ENCODE peak calls at places on chromosomes 6 and 20, in five cellular contexts. One of them, this sample, is unnamed. For H3K9me2 and H3K4me1, the result is how much of the 10 kb centered on the place peaks cover.

GRCh38 chr20:22428051-22428450 is 156.3 kb downstream of the FOXA2 start:
- DNase-seq in PC-9: no peak
- DNase-seq in MM.1S: no peak
- DNase-seq in PC-3: peak
- DNase-seq in SK-N-SH: no peak
- DNase-seq in this sample: no peak

GRCh38 chr6:14333556-14334305 is 216.2 kb downstream of the CD83 start:
- DNase-seq in SK-N-SH: no peak
- DNase-seq in MM.1S: no peak
- DNase-seq in PC-9: no peak
- DNase-seq in PC-3: no peak
- DNase-seq in this sample: no peak

GRCh38 chr6:1118287-1118647 is 193.6 kb upstream of the FOXQ1 start:
- DNase-seq in PC-9: no peak
- DNase-seq in MM.1S: no peak
- DNase-seq in SK-N-SH: no peak
- DNase-seq in PC-3: no peak
- DNase-seq in this sample: no peak

GRCh38 chr20:1442304-1442703 is 24.3 kb downstream of the NSFL1C start:
- DNase-seq in MM.1S: no peak
- DNase-seq in SK-N-SH: no peak
- DNase-seq in PC-3: no peak
- DNase-seq in PC-9: no peak
- DNase-seq in this sample: no peak

GRCh38 chr6:37418727-37419126 is 14.3 kb upstream of the CMTR1 start:
- DNase-seq in MM.1S: no peak
- DNase-seq in PC-9: no peak
- DNase-seq in SK-N-SH: no peak
- DNase-seq in PC-3: no peak
- DNase-seq in this sample: peak

GRCh38 chr20:36741072-36741471 is 4.8 kb downstream of the NDRG3 start:
- DNase-seq in MM.1S: no peak
- DNase-seq in SK-N-SH: peak
- DNase-seq in PC-9: no peak
- DNase-seq in PC-3: no peak
- DNase-seq in this sample: no peak

GRCh38 chr6:131721161-131721560 is 10.3 kb upstream of the CTAGE9 start:
- DNase-seq in MM.1S: no peak
- DNase-seq in PC-9: no peak
- DNase-seq in SK-N-SH: no peak
- DNase-seq in PC-3: peak
- DNase-seq in this sample: no peak

GRCh38 chr20:23623666-23624065 is 14.1 kb downstream of the CST3 start:
- DNase-seq in PC-9: no peak
- DNase-seq in PC-3: no peak
- DNase-seq in MM.1S: no peak
- DNase-seq in SK-N-SH: no peak
- DNase-seq in this sample: no peak

GRCh38 chr20:58851221-58851968 is 693 bp upstream of the GNAS-AS1 start:
- DNase-seq in PC-9: no peak
- DNase-seq in SK-N-SH: peak
- DNase-seq in MM.1S: no peak
- DNase-seq in PC-3: no peak
- DNase-seq in this sample: no peak

GRCh38 chr20:58850693-58851174 is at the start of gene GNAS-AS1:
- DNase-seq in PC-3: no peak
- DNase-seq in MM.1S: peak
- DNase-seq in PC-9: peak
- DNase-seq in SK-N-SH: peak
- DNase-seq in this sample: peak

GRCh38 chr20:58845706-58846105 is 5.0 kb downstream of the GNAS-AS1 start:
- DNase-seq in SK-N-SH: no peak
- DNase-seq in PC-3: no peak
- DNase-seq in PC-9: no peak
- DNase-seq in MM.1S: no peak
- DNase-seq in this sample: no peak

GRCh38 chr20:58843128-58843556 is 7.6 kb downstream of the GNAS-AS1 start:
- DNase-seq in MM.1S: no peak
- DNase-seq in SK-N-SH: no peak
- DNase-seq in PC-3: no peak
- DNase-seq in PC-9: no peak
- DNase-seq in this sample: no peak

GRCh38 chr20:58847483-58847882 is 3.2 kb downstream of the GNAS-AS1 start:
- DNase-seq in PC-3: no peak
- DNase-seq in MM.1S: no peak
- DNase-seq in PC-9: no peak
- DNase-seq in SK-N-SH: no peak
- DNase-seq in this sample: no peak
- H3K9me2 ChIP-seq in PC-3: under half
- H3K9me2 ChIP-seq in MM.1S: under half
- H3K9me2 ChIP-seq in PC-9: under half
- H3K9me2 ChIP-seq in SK-N-SH: under half
- H3K9me2 ChIP-seq in this sample: under half

GRCh38 chr6:156957931-156958547 is 180.9 kb downstream of the ARID1B start:
- DNase-seq in PC-3: no peak
- DNase-seq in SK-N-SH: no peak
- DNase-seq in PC-9: no peak
- DNase-seq in MM.1S: no peak
- DNase-seq in this sample: no peak

GRCh38 chr6:156961282-156961892 is 184.2 kb downstream of the ARID1B start:
- DNase-seq in MM.1S: no peak
- DNase-seq in PC-3: no peak
- DNase-seq in PC-9: no peak
- DNase-seq in SK-N-SH: no peak
- DNase-seq in this sample: no peak

GRCh38 chr6:156963712-156964700 is 186.8 kb downstream of the ARID1B start:
- DNase-seq in PC-3: peak
- DNase-seq in SK-N-SH: no peak
- DNase-seq in MM.1S: peak
- DNase-seq in PC-9: no peak
- DNase-seq in this sample: peak

GRCh38 chr6:156956286-156956685 is 179.1 kb downstream of the ARID1B start:
- DNase-seq in SK-N-SH: no peak
- DNase-seq in PC-3: no peak
- DNase-seq in PC-9: no peak
- DNase-seq in MM.1S: no peak
- DNase-seq in this sample: no peak

GRCh38 chr6:156960525-156960924 is 183.3 kb downstream of the ARID1B start:
- DNase-seq in PC-3: no peak
- DNase-seq in MM.1S: no peak
- DNase-seq in SK-N-SH: no peak
- DNase-seq in PC-9: no peak
- DNase-seq in this sample: no peak
- H3K4me1 ChIP-seq in PC-3: under half
- H3K4me1 ChIP-seq in MM.1S: under half
- H3K4me1 ChIP-seq in SK-N-SH: under half
- H3K4me1 ChIP-seq in PC-9: under half
- H3K4me1 ChIP-seq in this sample: half or more

GRCh38 chr6:44505751-44506150 is 118.2 kb downstream of the CDC5L start:
- DNase-seq in PC-3: no peak
- DNase-seq in MM.1S: no peak
- DNase-seq in PC-9: no peak
- DNase-seq in SK-N-SH: no peak
- DNase-seq in this sample: no peak

GRCh38 chr6:44507014-44507413 is 119.5 kb downstream of the CDC5L start:
- DNase-seq in PC-3: no peak
- DNase-seq in SK-N-SH: no peak
- DNase-seq in PC-9: no peak
- DNase-seq in MM.1S: no peak
- DNase-seq in this sample: no peak

GRCh38 chr6:44500074-44500473 is 112.6 kb downstream of the CDC5L start:
- DNase-seq in MM.1S: no peak
- DNase-seq in PC-9: no peak
- DNase-seq in SK-N-SH: no peak
- DNase-seq in PC-3: no peak
- DNase-seq in this sample: no peak

GRCh38 chr6:44504321-44504761 is 116.8 kb downstream of the CDC5L start:
- DNase-seq in MM.1S: no peak
- DNase-seq in PC-9: no peak
- DNase-seq in SK-N-SH: no peak
- DNase-seq in PC-3: no peak
- DNase-seq in this sample: no peak

DNA sequence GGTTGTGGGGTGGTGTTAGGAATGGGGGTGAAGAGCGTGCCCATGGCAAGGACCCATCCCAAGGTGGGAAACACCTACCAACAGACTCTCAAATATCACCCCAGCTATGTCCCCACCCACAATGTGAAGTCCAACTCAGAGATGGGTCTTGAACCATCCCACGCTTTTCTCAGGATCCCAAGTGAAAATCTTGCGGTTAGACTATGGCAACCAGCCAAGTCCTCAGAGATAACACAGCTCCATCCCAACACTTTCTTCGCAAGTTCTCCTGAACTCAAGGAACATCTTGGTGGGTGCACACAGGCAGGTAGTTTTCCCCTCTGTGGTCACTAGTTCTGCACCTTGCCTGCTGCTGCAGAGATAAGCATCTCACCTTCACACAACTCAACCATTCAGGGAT is 116.0 kb downstream of the CDC5L start:
- DNase-seq in SK-N-SH: no peak
- DNase-seq in MM.1S: no peak
- DNase-seq in PC-9: no peak
- DNase-seq in PC-3: no peak
- DNase-seq in this sample: no peak
- H3K9me2 ChIP-seq in SK-N-SH: under half
- H3K9me2 ChIP-seq in MM.1S: under half
- H3K9me2 ChIP-seq in PC-9: under half
- H3K9me2 ChIP-seq in PC-3: under half
- H3K9me2 ChIP-seq in this sample: under half

GRCh38 chr6:166465671-166466087 is 82.9 kb upstream of the MPC1 start:
- DNase-seq in SK-N-SH: peak
- DNase-seq in MM.1S: no peak
- DNase-seq in PC-3: no peak
- DNase-seq in PC-9: no peak
- DNase-seq in this sample: peak
- H3K4me1 ChIP-seq in SK-N-SH: under half
- H3K4me1 ChIP-seq in MM.1S: under half
- H3K4me1 ChIP-seq in PC-3: under half
- H3K4me1 ChIP-seq in PC-9: under half
- H3K4me1 ChIP-seq in this sample: half or more

DNA sequence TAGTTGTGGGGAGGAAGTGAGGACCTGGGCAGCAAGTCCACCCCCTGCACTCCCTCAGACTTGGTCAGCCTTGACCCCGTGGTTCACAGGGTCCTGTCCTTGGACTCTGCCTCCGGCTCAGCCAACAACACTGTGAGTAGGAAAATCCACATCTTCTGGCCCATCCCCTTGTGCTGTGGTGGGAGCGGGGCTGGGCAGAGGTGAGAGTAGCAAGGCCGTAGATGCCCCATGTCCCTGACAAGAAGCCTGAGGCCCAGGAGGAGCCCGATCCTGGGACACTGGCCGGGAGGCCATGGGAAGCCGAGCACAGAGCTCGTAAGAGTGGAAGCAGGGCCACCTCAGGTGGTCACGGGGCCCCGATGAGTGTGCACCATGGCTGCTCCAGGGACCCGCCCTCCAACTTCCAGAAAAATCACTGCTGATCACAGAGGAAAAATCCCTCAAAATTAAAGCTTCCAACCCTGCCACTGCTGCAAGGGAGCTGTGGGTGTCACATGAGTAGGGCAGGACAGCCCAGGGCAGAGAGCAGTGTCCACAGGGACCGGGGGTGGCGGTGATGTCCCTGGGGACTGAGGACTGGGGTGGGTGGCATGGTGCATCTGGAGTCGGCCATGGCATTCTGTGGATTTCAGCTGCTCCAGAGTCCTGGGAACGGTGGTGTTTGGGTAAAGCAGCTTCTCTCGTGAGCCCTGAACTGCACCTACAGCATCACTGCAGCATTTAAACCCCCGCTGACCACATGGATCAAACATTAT is 189.4 kb downstream of the DLL1 start:
- DNase-seq in MM.1S: no peak
- DNase-seq in PC-3: no peak
- DNase-seq in SK-N-SH: no peak
- DNase-seq in PC-9: no peak
- DNase-seq in this sample: no peak
- H3K9me2 ChIP-seq in MM.1S: under half
- H3K9me2 ChIP-seq in PC-3: under half
- H3K9me2 ChIP-seq in SK-N-SH: under half
- H3K9me2 ChIP-seq in PC-9: under half
- H3K9me2 ChIP-seq in this sample: under half

DNA sequence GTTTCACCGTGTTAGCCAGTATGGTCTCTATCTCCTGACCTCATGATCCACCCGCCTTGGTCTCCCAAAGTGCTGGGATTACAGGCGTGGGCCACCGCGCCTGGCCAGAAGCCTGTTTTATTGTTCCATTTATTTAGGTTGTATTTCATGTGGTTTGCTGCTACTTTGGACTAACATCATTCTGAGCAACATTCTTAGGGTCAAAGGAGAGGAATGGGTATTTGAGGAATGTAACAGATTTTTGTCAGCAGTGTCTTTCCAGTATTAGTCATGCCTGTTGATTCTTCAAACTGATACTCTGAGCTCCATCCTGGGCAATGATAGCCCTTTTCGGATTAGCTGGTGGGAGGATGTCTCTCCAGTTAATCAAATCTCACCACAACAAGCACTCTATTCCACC is 213.0 kb upstream of the CITED2 start:
- DNase-seq in MM.1S: no peak
- DNase-seq in PC-9: peak
- DNase-seq in PC-3: peak
- DNase-seq in SK-N-SH: no peak
- DNase-seq in this sample: no peak
- H3K4me1 ChIP-seq in MM.1S: under half
- H3K4me1 ChIP-seq in PC-9: half or more
- H3K4me1 ChIP-seq in PC-3: under half
- H3K4me1 ChIP-seq in SK-N-SH: under half
- H3K4me1 ChIP-seq in this sample: under half